ENCODE peak calls at places on chromosomes 13 and 19, in five cellular contexts. P, U, L, B and R are unnamed samples.

GRCh38 chr13:74062933-74063332 is 71.3 kb downstream of the KLF12 start:
- DNase-seq in L (no peak), U (peak; percentile 66), P (no peak), B (no peak), R (no peak)

GRCh38 chr19:35140898-35141626 is 2.0 kb upstream of the FXYD7 start:
- DNase-seq in B (peak; percentile 98), U (peak; percentile 89), L (peak; percentile 91), P (peak; percentile 95), R (peak; percentile 67)

GRCh38 chr19:33683881-33684549 is 62.3 kb downstream of the CHST8 start:
- DNase-seq in U (peak; percentile 48), L (peak; percentile 22), P (no peak), B (peak; percentile 91), R (no peak)

GRCh38 chr19:40279761-40280607 is 5.2 kb downstream of the AKT2 start:
- DNase-seq in P (no peak), U (peak; percentile 29), L (no peak), B (no peak), R (no peak)

GRCh38 chr13:47611664-47612288 is 389.3 kb downstream of the SUCLA2 start:
- DNase-seq in B (no peak), U (peak; percentile 4), P (no peak), L (peak; percentile 49), R (no peak)

GRCh38 chr19:31280266-31281006 is 68.8 kb downstream of the TSHZ3 start:
- DNase-seq in L (no peak), U (no peak), P (no peak), B (no peak), R (no peak)

GRCh38 chr13:46210362-46211083 is 1.2 kb upstream of the LRRC63 start:
- DNase-seq in P (no peak), B (no peak), L (no peak), U (no peak), R (no peak)

GRCh38 chr19:18629166-18630088 is 7.4 kb upstream of the KLHL26 start:
- DNase-seq in P (no peak), L (no peak), U (no peak), B (no peak), R (no peak)

GRCh38 chr19:52527954-52528326 is 472 bp downstream of the ZNF808 start:
- DNase-seq in B (peak; percentile 45), P (no peak), U (peak; percentile 10), L (peak; percentile 13), R (no peak)

GRCh38 chr13:50592412-50593145 is 250.9 kb downstream of the DLEU7 start:
- DNase-seq in U (peak; percentile 79), B (no peak), P (no peak), L (peak; percentile 94), R (no peak)

GRCh38 chr13:31674056-31674455 is 65.3 kb upstream of the RXFP2 start:
- DNase-seq in L (no peak), P (no peak), U (no peak), B (no peak), R (no peak)

GRCh38 chr19:55099557-55100506 is 17.6 kb downstream of the PPP1R12C start:
- DNase-seq in B (peak; percentile 46), P (no peak), L (peak; percentile 30), U (no peak), R (no peak)

GRCh38 chr13:64057372-64058020 is 2641.8 kb upstream of the PCDH20 start:
- DNase-seq in U (peak; percentile 2), L (no peak), P (no peak), B (no peak), R (no peak)

GRCh38 chr19:18128044-18128443 is 24.9 kb upstream of the PIK3R2 start:
- DNase-seq in L (peak; percentile 84), B (no peak), U (peak; percentile 19), P (no peak), R (no peak)

GRCh38 chr13:27533155-27533643 is 82.8 kb upstream of the MTIF3 start:
- DNase-seq in P (no peak), L (peak; percentile 81), U (peak; percentile 79), B (peak; percentile 96), R (no peak)

GRCh38 chr13:72737033-72737432 is 9.3 kb downstream of the BORA start:
- DNase-seq in P (no peak), U (peak; percentile 18), L (no peak), B (no peak), R (no peak)

GRCh38 chr13:50016421-50016820 is 1.2 kb downstream of the KCNRG start:
- DNase-seq in B (no peak), P (no peak), L (no peak), U (no peak), R (no peak)

GRCh38 chr13:113410472-113411201 is 42.7 kb downstream of the ADPRHL1 start:
- DNase-seq in B (no peak), L (peak; percentile 92), P (no peak), U (peak; percentile 97), R (no peak)

GRCh38 chr19:7859766-7860165 is 14.4 kb downstream of the PRR36 start:
- DNase-seq in P (no peak), L (no peak), B (no peak), U (no peak), R (no peak)

GRCh38 chr13:83503424-83503823 is 378.9 kb downstream of the SLITRK1 start:
- DNase-seq in U (no peak), B (no peak), P (no peak), L (peak; percentile 55), R (no peak)

GRCh38 chr13:97189943-97190342 is 32.2 kb upstream of the MBNL2 start:
- DNase-seq in P (no peak), L (no peak), U (no peak), B (no peak), R (no peak)

GRCh38 chr19:58544591-58545285 is 874 bp downstream of the TRIM28 start:
- DNase-seq in U (no peak), B (peak; percentile 83), P (no peak), L (peak; percentile 54), R (no peak)

GRCh38 chr19:5154799-5155426 is 185.7 kb downstream of the PTPRS start:
- DNase-seq in B (no peak), L (no peak), U (no peak), P (no peak), R (no peak)

GRCh38 chr19:35959968-35960320 is 23.8 kb downstream of the LRFN3 start:
- DNase-seq in L (no peak), B (no peak), U (no peak), P (no peak), R (no peak)

GRCh38 chr13:39144941-39145533 is 106.8 kb downstream of the NHLRC3 start:
- DNase-seq in P (no peak), L (peak; percentile 68), U (peak; percentile 67), B (peak; percentile 56), R (no peak)

GRCh38 chr13:110340812-110341444 is 33.8 kb downstream of the COL4A2 start:
- DNase-seq in L (peak; percentile 88), U (peak; percentile 79), P (peak; percentile 11), B (peak; percentile 51), R (no peak)

GRCh38 chr19:4130635-4131438 is 6.9 kb upstream of the MAP2K2 start:
- DNase-seq in B (no peak), L (peak; percentile 76), P (no peak), U (peak; percentile 73), R (no peak)

GRCh38 chr19:50431343-50432220 is 1.1 kb upstream of the MYBPC2 start:
- DNase-seq in L (peak; percentile 65), U (peak; percentile 75), P (peak; percentile 73), B (peak; percentile 94), R (no peak)

GRCh38 chr19:3224346-3225325 is at the start of gene CELF5:
- DNase-seq in L (peak; percentile 54), U (peak; percentile 25), P (peak; percentile 18), B (peak; percentile 80), R (no peak)

GRCh38 chr19:17332360-17332676 is 2.3 kb downstream of the ANO8 start:
- DNase-seq in U (no peak), L (no peak), B (no peak), P (no peak), R (no peak)